ENCODE peak calls at places on chromosomes 1 and 21, in six cellular contexts. S is Panc1; R is mucosa of descending colon; B is gastroesophageal sphincter; W is left lung; I is naive thymus-derived CD8-positive, alpha-beta T cell. Z is an unnamed sample.

GRCh38 chr1:55200667-55201066 is 14.5 kb downstream of the USP24 start:
- ATAC-seq in R (no peak), B (no peak), S (no peak), I (no peak), W (no peak), Z (no peak)

GRCh38 chr1:37867784-37868183 is 8.4 kb upstream of the MTF1 start:
- ATAC-seq in I (no peak), W (no peak), B (no peak), S (no peak), R (no peak), Z (no peak)

GRCh38 chr21:42145569-42146250 is 73.2 kb upstream of the ABCG1 start:
- ATAC-seq in S (peak; percentile 80), B (peak; percentile 71), R (peak; percentile 93), W (peak; percentile 93), I (peak; percentile 94), Z (peak; percentile 89)

GRCh38 chr1:35441926-35442579 is 115.2 kb downstream of the KIAA0319L start:
- ATAC-seq in W (no peak), I (no peak), S (no peak), B (no peak), R (no peak), Z (no peak)

GRCh38 chr1:45769261-45769932 is 18.9 kb upstream of the IPP start:
- ATAC-seq in W (peak; percentile 22), I (no peak), S (peak; percentile 78), R (no peak), B (no peak), Z (peak; percentile 89)

GRCh38 chr1:5142389-5142788 is 488.0 kb downstream of the AJAP1 start:
- ATAC-seq in B (no peak), I (no peak), W (no peak), R (no peak), S (no peak), Z (no peak)

GRCh38 chr1:31591425-31592093 is 15.2 kb downstream of the TINAGL1 start:
- ATAC-seq in I (no peak), B (peak; percentile 22), S (peak; percentile 22), R (peak; percentile 18), W (no peak), Z (peak; percentile 75)

GRCh38 chr1:194117582-194117981 is 931.2 kb upstream of the B3GALT2 start:
- ATAC-seq in R (no peak), W (no peak), B (no peak), I (no peak), S (no peak), Z (peak; percentile 49)

Z was measured in SK-N-SH treated with all-trans-retinoic acid at 6 μM for 48 hours.